ENCODE peak calls at places on chromosomes 11 and 22, in seven cellular contexts. One of them, this sample, is unnamed.
A peak's percentile ranks its signal among the peaks of the same experiment; 100 is the strongest.

GRCh38 chr11:94700631-94701030 is 67.5 kb upstream of the AMOTL1 start:
- DNase-seq in WERI-Rb-1: no peak
- DNase-seq in brain microvascular endothelial cell: no peak
- DNase-seq in tibial artery: no peak
- DNase-seq in transverse colon: no peak
- DNase-seq in CD4-positive, CD25-positive, alpha-beta regulatory T cell: no peak
- DNase-seq in CD8-positive, alpha-beta memory T cell: no peak
- DNase-seq in this sample: no peak

GRCh38 chr22:39280250-39280649 is 35.5 kb upstream of the PDGFB start:
- DNase-seq in WERI-Rb-1: no peak
- DNase-seq in brain microvascular endothelial cell: no peak
- DNase-seq in tibial artery: no peak
- DNase-seq in transverse colon: no peak
- DNase-seq in CD4-positive, CD25-positive, alpha-beta regulatory T cell: no peak
- DNase-seq in CD8-positive, alpha-beta memory T cell: no peak
- DNase-seq in this sample: no peak

GRCh38 chr22:35915477-35916013 is 113.1 kb downstream of the RBFOX2 start:
- DNase-seq in WERI-Rb-1: peak; percentile 57
- DNase-seq in brain microvascular endothelial cell: no peak
- DNase-seq in tibial artery: no peak
- DNase-seq in transverse colon: no peak
- DNase-seq in CD4-positive, CD25-positive, alpha-beta regulatory T cell: no peak
- DNase-seq in CD8-positive, alpha-beta memory T cell: no peak
- DNase-seq in this sample: no peak

GRCh38 chr22:38831166-38831945 is 12.5 kb downstream of the NPTXR start:
- DNase-seq in WERI-Rb-1: no peak
- DNase-seq in brain microvascular endothelial cell: peak; percentile 66
- DNase-seq in tibial artery: no peak
- DNase-seq in transverse colon: no peak
- DNase-seq in CD4-positive, CD25-positive, alpha-beta regulatory T cell: no peak
- DNase-seq in CD8-positive, alpha-beta memory T cell: no peak
- DNase-seq in this sample: no peak

GRCh38 chr11:20020198-20020597 is 140.1 kb downstream of the DBX1 start:
- DNase-seq in WERI-Rb-1: no peak
- DNase-seq in brain microvascular endothelial cell: no peak
- DNase-seq in tibial artery: no peak
- DNase-seq in transverse colon: no peak
- DNase-seq in CD4-positive, CD25-positive, alpha-beta regulatory T cell: no peak
- DNase-seq in CD8-positive, alpha-beta memory T cell: no peak
- DNase-seq in this sample: no peak

GRCh38 chr22:19842386-19843106 is 12.1 kb downstream of the GNB1L start:
- DNase-seq in WERI-Rb-1: no peak
- DNase-seq in brain microvascular endothelial cell: no peak
- DNase-seq in tibial artery: no peak
- DNase-seq in transverse colon: no peak
- DNase-seq in CD4-positive, CD25-positive, alpha-beta regulatory T cell: no peak
- DNase-seq in CD8-positive, alpha-beta memory T cell: no peak
- DNase-seq in this sample: no peak

GRCh38 chr22:26502688-26503561 is 9.3 kb downstream of the TFIP11 start:
- DNase-seq in WERI-Rb-1: peak; percentile 49
- DNase-seq in brain microvascular endothelial cell: peak; percentile 34
- DNase-seq in tibial artery: no peak
- DNase-seq in transverse colon: peak; percentile 55
- DNase-seq in CD4-positive, CD25-positive, alpha-beta regulatory T cell: peak; percentile 23
- DNase-seq in CD8-positive, alpha-beta memory T cell: peak; percentile 69
- DNase-seq in this sample: peak; percentile 87

GRCh38 chr11:130480166-130480565 is 31.7 kb downstream of the ADAMTS15 start:
- DNase-seq in WERI-Rb-1: no peak
- DNase-seq in brain microvascular endothelial cell: peak; percentile 81
- DNase-seq in tibial artery: no peak
- DNase-seq in transverse colon: no peak
- DNase-seq in CD4-positive, CD25-positive, alpha-beta regulatory T cell: no peak
- DNase-seq in CD8-positive, alpha-beta memory T cell: no peak
- DNase-seq in this sample: no peak

GRCh38 chr11:66299189-66299588 is 7.5 kb downstream of the TMEM151A start:
- DNase-seq in WERI-Rb-1: no peak
- DNase-seq in brain microvascular endothelial cell: no peak
- DNase-seq in tibial artery: no peak
- DNase-seq in transverse colon: no peak
- DNase-seq in CD4-positive, CD25-positive, alpha-beta regulatory T cell: no peak
- DNase-seq in CD8-positive, alpha-beta memory T cell: no peak
- DNase-seq in this sample: no peak

GRCh38 chr11:56846631-56847400 is 98.3 kb upstream of the OR9G4 start:
- DNase-seq in WERI-Rb-1: no peak
- DNase-seq in brain microvascular endothelial cell: no peak
- DNase-seq in tibial artery: no peak
- DNase-seq in transverse colon: no peak
- DNase-seq in CD4-positive, CD25-positive, alpha-beta regulatory T cell: no peak
- DNase-seq in CD8-positive, alpha-beta memory T cell: no peak
- DNase-seq in this sample: no peak

GRCh38 chr11:65973439-65974110 is 12.0 kb downstream of the SART1 start:
- DNase-seq in WERI-Rb-1: no peak
- DNase-seq in brain microvascular endothelial cell: peak; percentile 13
- DNase-seq in tibial artery: no peak
- DNase-seq in transverse colon: no peak
- DNase-seq in CD4-positive, CD25-positive, alpha-beta regulatory T cell: no peak
- DNase-seq in CD8-positive, alpha-beta memory T cell: no peak
- DNase-seq in this sample: no peak

GRCh38 chr11:93005239-93005638 is 35.8 kb downstream of the MTNR1B start:
- DNase-seq in WERI-Rb-1: no peak
- DNase-seq in brain microvascular endothelial cell: no peak
- DNase-seq in tibial artery: no peak
- DNase-seq in transverse colon: no peak
- DNase-seq in CD4-positive, CD25-positive, alpha-beta regulatory T cell: no peak
- DNase-seq in CD8-positive, alpha-beta memory T cell: no peak
- DNase-seq in this sample: no peak

GRCh38 chr11:74714904-74715303 is 16.3 kb downstream of the CHRDL2 start:
- DNase-seq in WERI-Rb-1: no peak
- DNase-seq in brain microvascular endothelial cell: no peak
- DNase-seq in tibial artery: no peak
- DNase-seq in transverse colon: no peak
- DNase-seq in CD4-positive, CD25-positive, alpha-beta regulatory T cell: no peak
- DNase-seq in CD8-positive, alpha-beta memory T cell: no peak
- DNase-seq in this sample: no peak

GRCh38 chr11:16945671-16946469 is 68.3 kb downstream of the PLEKHA7 start:
- DNase-seq in WERI-Rb-1: peak; percentile 82
- DNase-seq in brain microvascular endothelial cell: peak; percentile 53
- DNase-seq in tibial artery: no peak
- DNase-seq in transverse colon: peak; percentile 76
- DNase-seq in CD4-positive, CD25-positive, alpha-beta regulatory T cell: no peak
- DNase-seq in CD8-positive, alpha-beta memory T cell: peak; percentile 7
- DNase-seq in this sample: peak; percentile 21

GRCh38 chr11:100810146-100810545 is 123.1 kb downstream of the ARHGAP42 start:
- DNase-seq in WERI-Rb-1: no peak
- DNase-seq in brain microvascular endothelial cell: no peak
- DNase-seq in tibial artery: no peak
- DNase-seq in transverse colon: no peak
- DNase-seq in CD4-positive, CD25-positive, alpha-beta regulatory T cell: no peak
- DNase-seq in CD8-positive, alpha-beta memory T cell: no peak
- DNase-seq in this sample: no peak

GRCh38 chr22:46275455-46276129 is 7.8 kb downstream of the TTC38 start:
- DNase-seq in WERI-Rb-1: no peak
- DNase-seq in brain microvascular endothelial cell: no peak
- DNase-seq in tibial artery: no peak
- DNase-seq in transverse colon: no peak
- DNase-seq in CD4-positive, CD25-positive, alpha-beta regulatory T cell: no peak
- DNase-seq in CD8-positive, alpha-beta memory T cell: no peak
- DNase-seq in this sample: no peak

GRCh38 chr22:46273432-46274148 is 5.8 kb downstream of the TTC38 start:
- DNase-seq in WERI-Rb-1: no peak
- DNase-seq in brain microvascular endothelial cell: no peak
- DNase-seq in tibial artery: no peak
- DNase-seq in transverse colon: no peak
- DNase-seq in CD4-positive, CD25-positive, alpha-beta regulatory T cell: no peak
- DNase-seq in CD8-positive, alpha-beta memory T cell: no peak
- DNase-seq in this sample: peak; percentile 5

GRCh38 chr22:46278656-46279645 is 11.1 kb downstream of the TTC38 start:
- DNase-seq in WERI-Rb-1: no peak
- DNase-seq in brain microvascular endothelial cell: no peak
- DNase-seq in tibial artery: no peak
- DNase-seq in transverse colon: no peak
- DNase-seq in CD4-positive, CD25-positive, alpha-beta regulatory T cell: no peak
- DNase-seq in CD8-positive, alpha-beta memory T cell: no peak
- DNase-seq in this sample: no peak

GRCh38 chr22:46274381-46274780 is 6.6 kb downstream of the TTC38 start:
- DNase-seq in WERI-Rb-1: no peak
- DNase-seq in brain microvascular endothelial cell: no peak
- DNase-seq in tibial artery: no peak
- DNase-seq in transverse colon: no peak
- DNase-seq in CD4-positive, CD25-positive, alpha-beta regulatory T cell: no peak
- DNase-seq in CD8-positive, alpha-beta memory T cell: no peak
- DNase-seq in this sample: no peak

GRCh38 chr22:46276563-46276962 is 8.8 kb downstream of the TTC38 start:
- DNase-seq in WERI-Rb-1: no peak
- DNase-seq in brain microvascular endothelial cell: no peak
- DNase-seq in tibial artery: no peak
- DNase-seq in transverse colon: no peak
- DNase-seq in CD4-positive, CD25-positive, alpha-beta regulatory T cell: no peak
- DNase-seq in CD8-positive, alpha-beta memory T cell: no peak
- DNase-seq in this sample: no peak
- H3K36me3 ChIP-seq in WERI-Rb-1: peaks cover 69% of the 10 kb centered on the region
- H3K36me3 ChIP-seq in brain microvascular endothelial cell: peaks cover 56% of the 10 kb centered on the region
- H3K36me3 ChIP-seq in tibial artery: peaks cover 90% of the 10 kb centered on the region
- H3K36me3 ChIP-seq in transverse colon: peaks cover 50% of the 10 kb centered on the region
- H3K36me3 ChIP-seq in CD4-positive, CD25-positive, alpha-beta regulatory T cell: peaks cover 24% of the 10 kb centered on the region
- H3K36me3 ChIP-seq in CD8-positive, alpha-beta memory T cell: peaks cover 13% of the 10 kb centered on the region
- H3K36me3 ChIP-seq in this sample: no peaks in the 10 kb centered on the region

GRCh38 chr11:45435706-45436105 is 149.6 kb upstream of the SYT13 start:
- DNase-seq in WERI-Rb-1: no peak
- DNase-seq in brain microvascular endothelial cell: no peak
- DNase-seq in tibial artery: no peak
- DNase-seq in transverse colon: no peak
- DNase-seq in CD4-positive, CD25-positive, alpha-beta regulatory T cell: no peak
- DNase-seq in CD8-positive, alpha-beta memory T cell: no peak
- DNase-seq in this sample: no peak
- H3K27ac ChIP-seq in WERI-Rb-1: no peak overlapping the region
- H3K27ac ChIP-seq in brain microvascular endothelial cell: no peak overlapping the region
- H3K27ac ChIP-seq in tibial artery: no peak overlapping the region
- H3K27ac ChIP-seq in transverse colon: no peak overlapping the region
- H3K27ac ChIP-seq in CD4-positive, CD25-positive, alpha-beta regulatory T cell: no peak overlapping the region
- H3K27ac ChIP-seq in CD8-positive, alpha-beta memory T cell: no peak overlapping the region
- H3K27ac ChIP-seq in this sample: no peak overlapping the region

GRCh38 chr22:45704648-45705047 is 33.0 kb downstream of the ATXN10 start:
- DNase-seq in WERI-Rb-1: no peak
- DNase-seq in brain microvascular endothelial cell: no peak
- DNase-seq in tibial artery: no peak
- DNase-seq in transverse colon: no peak
- DNase-seq in CD4-positive, CD25-positive, alpha-beta regulatory T cell: no peak
- DNase-seq in CD8-positive, alpha-beta memory T cell: no peak
- DNase-seq in this sample: no peak
- H3K36me3 ChIP-seq in WERI-Rb-1: peaks cover 59% of the 10 kb centered on the region
- H3K36me3 ChIP-seq in brain microvascular endothelial cell: peaks cover 32% of the 10 kb centered on the region
- H3K36me3 ChIP-seq in tibial artery: peaks cover 23% of the 10 kb centered on the region
- H3K36me3 ChIP-seq in transverse colon: peaks cover 55% of the 10 kb centered on the region
- H3K36me3 ChIP-seq in CD4-positive, CD25-positive, alpha-beta regulatory T cell: peaks cover 53% of the 10 kb centered on the region
- H3K36me3 ChIP-seq in CD8-positive, alpha-beta memory T cell: peaks cover 22% of the 10 kb centered on the region
- H3K36me3 ChIP-seq in this sample: no peaks in the 10 kb centered on the region

GRCh38 chr11:102099755-102100154 is 10.5 kb upstream of the YAP1 start:
- DNase-seq in WERI-Rb-1: no peak
- DNase-seq in brain microvascular endothelial cell: no peak
- DNase-seq in tibial artery: no peak
- DNase-seq in transverse colon: no peak
- DNase-seq in CD4-positive, CD25-positive, alpha-beta regulatory T cell: no peak
- DNase-seq in CD8-positive, alpha-beta memory T cell: no peak
- DNase-seq in this sample: no peak
- H3K27ac ChIP-seq in WERI-Rb-1: no peak overlapping the region
- H3K27ac ChIP-seq in brain microvascular endothelial cell: no peak overlapping the region
- H3K27ac ChIP-seq in tibial artery: no peak overlapping the region
- H3K27ac ChIP-seq in transverse colon: no peak overlapping the region
- H3K27ac ChIP-seq in CD4-positive, CD25-positive, alpha-beta regulatory T cell: no peak overlapping the region
- H3K27ac ChIP-seq in CD8-positive, alpha-beta memory T cell: no peak overlapping the region
- H3K27ac ChIP-seq in this sample: no peak overlapping the region